ENCODE peak calls at places on chromosomes 5 and 9, in six cellular contexts. N, R, U, E, P and H are unnamed samples.

GRCh38 chr5:54965806-54966205 is 19.6 kb downstream of the ESM1 start:
- DNase-seq in U (no peak), E (no peak), N (no peak), P (no peak), R (no peak), H (no peak)

GRCh38 chr5:34511063-34511462 is 145.1 kb upstream of the RAI14 start:
- DNase-seq in R (no peak), N (no peak), E (no peak), P (no peak), U (no peak), H (no peak)

GRCh38 chr5:36028816-36029465 is 37.7 kb downstream of the UGT3A2 start:
- DNase-seq in N (peak; percentile 7), R (no peak), U (no peak), E (no peak), P (no peak), H (no peak)

GRCh38 chr9:91949293-91949945 is 609 bp downstream of the ROR2 start:
- DNase-seq in R (no peak), P (no peak), N (peak; percentile 43), E (no peak), U (no peak), H (no peak)

GRCh38 chr5:69491838-69492390 is 676 bp upstream of the OCLN start:
- DNase-seq in U (no peak), N (no peak), E (no peak), P (no peak), R (no peak), H (no peak)

GRCh38 chr5:115372121-115372520 is 75.7 kb upstream of the CCDC112 start:
- DNase-seq in E (no peak), R (no peak), P (no peak), N (no peak), U (no peak), H (no peak)

GRCh38 chr5:53114988-53115387 is 5.4 kb upstream of the MOCS2 start:
- DNase-seq in N (no peak), R (no peak), U (no peak), E (no peak), P (no peak), H (no peak)

GRCh38 chr5:91176288-91177016 is 206.7 kb downstream of the ARRDC3 start:
- DNase-seq in R (no peak), U (no peak), E (no peak), N (peak; percentile 6), P (no peak), H (no peak)

GRCh38 chr9:27395484-27395921 is 98.6 kb upstream of the EQTN start:
- DNase-seq in U (no peak), R (no peak), E (no peak), N (no peak), P (no peak), H (no peak)

GRCh38 chr9:131885144-131885609 is 145.3 kb upstream of the RAPGEF1 start:
- DNase-seq in R (no peak), E (no peak), U (no peak), N (no peak), P (no peak), H (no peak)

GRCh38 chr9:114029311-114030170 is 48.6 kb downstream of the AMBP start:
- DNase-seq in U (no peak), N (no peak), P (no peak), E (peak; percentile 9), R (peak; percentile 18), H (no peak)

GRCh38 chr9:91560301-91560700 is 136.7 kb upstream of the NFIL3 start:
- DNase-seq in E (no peak), P (no peak), R (no peak), U (no peak), N (peak; percentile 64), H (no peak)

GRCh38 chr9:97398999-97399758 is 12.7 kb upstream of the TDRD7 start:
- DNase-seq in P (peak; percentile 25), E (peak; percentile 84), U (peak; percentile 66), R (peak; percentile 84), N (peak; percentile 64), H (peak; percentile 69)

GRCh38 chr9:132324425-132324824 is 30.4 kb downstream of the SETX start:
- DNase-seq in U (no peak), R (no peak), E (no peak), N (no peak), P (no peak), H (no peak)

GRCh38 chr5:157561105-157561504 is 14.5 kb downstream of the ADAM19 start:
- DNase-seq in R (no peak), U (no peak), E (no peak), N (no peak), P (no peak), H (no peak)

GRCh38 chr9:108628281-108628680 is 227.5 kb downstream of the ACTL7B start:
- DNase-seq in E (no peak), R (no peak), U (no peak), P (no peak), N (no peak), H (no peak)

GRCh38 chr5:140497897-140498296 is 49.6 kb upstream of the EIF4EBP3 start:
- DNase-seq in N (no peak), E (no peak), P (no peak), U (no peak), R (no peak), H (no peak)

GRCh38 chr9:104286792-104287191 is 192.7 kb downstream of the SMC2 start:
- DNase-seq in P (no peak), N (no peak), U (no peak), R (no peak), E (no peak), H (no peak)

GRCh38 chr5:73733219-73733618 is 107.2 kb downstream of the ARHGEF28 start:
- DNase-seq in E (no peak), P (no peak), N (no peak), R (no peak), U (no peak), H (no peak)

GRCh38 chr5:68182534-68182933 is 33.0 kb upstream of the PIK3R1 start:
- DNase-seq in U (no peak), E (peak; percentile 35), P (no peak), N (no peak), R (no peak), H (no peak)

GRCh38 chr5:109239501-109239900 is 170.3 kb downstream of the PJA2 start:
- DNase-seq in U (no peak), P (no peak), R (no peak), E (no peak), N (no peak), H (no peak)

GRCh38 chr9:23088932-23089364 is 642.3 kb downstream of the DMRTA1 start:
- DNase-seq in R (no peak), U (no peak), E (no peak), P (no peak), N (peak; percentile 1), H (no peak)

GRCh38 chr9:76704601-76705204 is 59.5 kb upstream of the PCA3 start:
- DNase-seq in U (no peak), P (no peak), R (no peak), N (peak; percentile 78), E (peak; percentile 42), H (no peak)

GRCh38 chr9:107698779-107699564 is 209.4 kb upstream of the KLF4 start:
- DNase-seq in R (no peak), E (no peak), U (no peak), P (no peak), N (no peak), H (no peak)

GRCh38 chr5:4862500-4862899 is 277.6 kb upstream of the ADAMTS16 start:
- DNase-seq in U (no peak), R (no peak), P (no peak), E (no peak), N (peak; percentile 28), H (no peak)

GRCh38 chr5:10503997-10504761 is 59.7 kb upstream of the ANKRD33B start:
- DNase-seq in E (no peak), P (no peak), R (no peak), N (no peak), U (no peak), H (no peak)

GRCh38 chr5:135013947-135014570 is 20.0 kb downstream of the PITX1 start:
- DNase-seq in E (no peak), P (no peak), R (no peak), U (no peak), N (no peak), H (peak; percentile 43)

GRCh38 chr9:128503870-128504269 is 649 bp upstream of the GLE1 start:
- DNase-seq in P (no peak), N (peak; percentile 18), R (no peak), U (peak; percentile 17), E (no peak), H (no peak)

GRCh38 chr5:24385070-24385469 is 259.7 kb downstream of the CDH10 start:
- DNase-seq in P (no peak), U (no peak), R (no peak), E (no peak), N (no peak), H (no peak)

GRCh38 chr5:159668556-159668955 is 247.7 kb upstream of the ADRA1B start:
- DNase-seq in E (no peak), U (no peak), P (no peak), N (no peak), R (no peak), H (no peak)

GRCh38 chr5:160462167-160462566 is 40.5 kb downstream of the PTTG1 start:
- DNase-seq in U (no peak), E (no peak), R (no peak), P (no peak), N (no peak), H (no peak)